ENCODE peak calls at places on chromosomes 1 and 21, in seven cellular contexts. Z is MM.1S, H is dorsolateral prefrontal cortex, E is endodermal cell, A is Peyer's patch, N is neural progenitor cell, W is A549. D is an unnamed sample.

GRCh38 chr21:45442276-45442675 is 37.3 kb downstream of the COL18A1 start:
- DNase-seq in Z (no peak), H (no peak), E (no peak), A (no peak), N (no peak), W (no peak), D (no peak)

GRCh38 chr1:87449348-87449963 is 120.8 kb downstream of the LMO4 start:
- DNase-seq in Z (peak), H (no peak), E (no peak), A (peak), N (no peak), W (no peak), D (no peak)

GRCh38 chr21:38170705-38171682 is 85.8 kb upstream of the KCNJ15 start:
- DNase-seq in Z (no peak), H (no peak), E (no peak), A (no peak), N (no peak), W (no peak), D (no peak)

GRCh38 chr1:108597041-108597440 is 37.1 kb downstream of the EEIG2 start:
- DNase-seq in Z (no peak), H (no peak), E (no peak), A (no peak), N (no peak), W (no peak), D (no peak)

GRCh38 chr1:108747898-108748297 is 1.4 kb downstream of the STXBP3 start:
- DNase-seq in Z (no peak), H (no peak), E (no peak), A (no peak), N (no peak), W (no peak), D (no peak)

GRCh38 chr1:183144752-183145151 is 41.3 kb upstream of the LAMC2 start:
- DNase-seq in Z (no peak), H (no peak), E (no peak), A (no peak), N (no peak), W (no peak), D (no peak)

GRCh38 chr1:7300893-7301292 is 470.2 kb upstream of the VAMP3 start:
- DNase-seq in Z (no peak), H (no peak), E (no peak), A (peak), N (no peak), W (peak), D (peak)

GRCh38 chr1:16607433-16607851 is 5.9 kb downstream of the NBPF1 start:
- DNase-seq in Z (no peak), H (no peak), E (peak), A (peak), N (peak), W (no peak), D (no peak)

GRCh38 chr1:99969260-99969728 is 502 bp upstream of the SLC35A3 start:
- DNase-seq in Z (no peak), H (no peak), E (no peak), A (no peak), N (no peak), W (no peak), D (peak)

GRCh38 chr1:53511933-53512806 is 53.0 kb downstream of the DMRTB1 start:
- DNase-seq in Z (no peak), H (no peak), E (no peak), A (no peak), N (no peak), W (no peak), D (no peak)

GRCh38 chr1:220391426-220391825 is 119.2 kb upstream of the RAB3GAP2 start:
- DNase-seq in Z (no peak), H (no peak), E (no peak), A (no peak), N (no peak), W (no peak), D (peak)

GRCh38 chr21:29376556-29376955 is 77.8 kb downstream of the BACH1 start:
- DNase-seq in Z (peak), H (no peak), E (peak), A (peak), N (peak), W (peak), D (no peak)

GRCh38 chr1:12099610-12100009 is 36.5 kb downstream of the TNFRSF8 start:
- DNase-seq in Z (no peak), H (no peak), E (no peak), A (no peak), N (no peak), W (no peak), D (no peak)

GRCh38 chr1:54800899-54801759 is at the start of gene TTC22:
- DNase-seq in Z (peak), H (no peak), E (peak), A (peak), N (peak), W (no peak), D (peak)
- TF ChIP-seq CTCF in Z (peak), H (no peak), E (peak), A (peak), N (peak), W (no peak), D (peak)

DNA sequence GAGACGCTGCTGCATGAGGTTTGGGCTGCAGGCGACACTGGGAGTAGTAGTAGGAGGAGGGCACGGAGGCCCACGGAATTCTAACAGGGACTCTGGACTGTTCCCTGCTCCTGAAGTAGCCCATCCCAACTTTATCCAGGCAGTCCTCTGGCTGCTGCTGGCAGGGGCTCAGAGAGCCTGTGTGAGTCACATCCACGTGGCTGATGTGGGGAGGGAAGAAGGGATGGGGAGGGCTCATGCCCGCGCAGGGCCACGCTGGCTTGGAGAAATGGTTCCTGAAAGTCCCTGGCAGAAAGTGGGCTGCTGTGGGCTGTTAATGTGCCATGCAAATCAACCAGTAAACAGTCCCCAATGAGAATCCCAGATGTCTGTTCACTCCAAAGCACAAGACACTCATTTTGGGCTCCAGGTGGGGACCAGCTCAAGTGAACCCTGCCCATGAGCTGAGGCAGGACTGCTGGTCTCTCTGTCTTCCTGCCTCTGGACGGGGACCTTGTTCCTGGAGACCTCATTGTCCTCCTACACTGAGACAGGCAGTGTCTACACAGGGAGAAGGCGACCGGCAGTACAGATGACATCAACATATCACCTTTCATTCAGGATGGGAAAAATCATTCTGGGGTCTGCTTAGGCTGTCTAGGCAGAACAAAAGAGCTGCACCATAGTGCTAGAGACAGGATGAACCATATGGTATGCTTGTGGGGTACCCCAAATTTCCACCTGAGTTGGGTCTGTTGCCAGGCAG is 57.7 kb upstream of the FMOD start:
- DNase-seq in Z (no peak), H (peak), E (no peak), A (peak), N (no peak), W (no peak), D (peak)
- H3K27ac ChIP-seq in Z (no peak), H (peak), E (no peak), A (peak), N (no peak), W (peak), D (peak)

DNA sequence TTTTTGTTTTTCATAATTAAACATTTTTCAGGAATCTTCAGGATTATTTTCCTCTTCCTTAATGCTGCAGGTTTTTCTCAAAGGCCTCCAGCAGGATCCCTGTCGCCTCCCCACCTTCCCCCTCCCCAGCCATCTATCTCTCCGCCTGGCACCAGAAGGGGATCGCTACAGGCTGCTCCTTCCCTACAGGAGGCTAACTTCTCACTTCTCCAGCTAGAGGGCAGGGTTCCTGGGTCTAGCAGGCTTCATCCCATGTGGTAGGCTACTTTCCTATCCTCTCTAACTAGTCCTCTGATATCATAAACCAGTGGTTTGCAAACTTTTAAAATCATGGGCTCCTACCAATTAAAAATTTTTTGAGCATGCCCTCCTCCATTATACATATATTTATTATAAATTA is 104.1 kb downstream of the KCNN3 start:
- DNase-seq in Z (peak), H (no peak), E (peak), A (no peak), N (peak), W (peak), D (peak)
- TF ChIP-seq CTCF in Z (peak), H (peak), E (peak), A (peak), N (peak), W (peak), D (no peak)

GRCh38 chr1:168170552-168171508 is 7.9 kb upstream of the TIPRL start:
- DNase-seq in Z (no peak), H (no peak), E (no peak), A (no peak), N (no peak), W (no peak), D (no peak)
- H3K27ac ChIP-seq in Z (no peak), H (no peak), E (no peak), A (no peak), N (no peak), W (no peak), D (no peak)

GRCh38 chr1:236753554-236753953 is 41.5 kb upstream of the MTR start:
- DNase-seq in Z (peak), H (no peak), E (peak), A (no peak), N (peak), W (peak), D (no peak)
- TF ChIP-seq CTCF in Z (no peak), H (no peak), E (peak), A (peak), N (peak), W (peak), D (no peak)

GRCh38 chr1:45864765-45865164 is 61.4 kb downstream of the MAST2 start:
- DNase-seq in Z (no peak), H (no peak), E (no peak), A (no peak), N (no peak), W (no peak), D (no peak)

GRCh38 chr1:45867697-45868346 is 64.4 kb downstream of the MAST2 start:
- DNase-seq in Z (peak), H (no peak), E (no peak), A (no peak), N (no peak), W (no peak), D (no peak)

GRCh38 chr1:45868861-45869260 is 65.4 kb downstream of the MAST2 start:
- DNase-seq in Z (no peak), H (no peak), E (no peak), A (no peak), N (no peak), W (no peak), D (no peak)

GRCh38 chr1:45876000-45876399 is 72.6 kb downstream of the MAST2 start:
- DNase-seq in Z (peak), H (no peak), E (no peak), A (no peak), N (no peak), W (no peak), D (no peak)

DNA sequence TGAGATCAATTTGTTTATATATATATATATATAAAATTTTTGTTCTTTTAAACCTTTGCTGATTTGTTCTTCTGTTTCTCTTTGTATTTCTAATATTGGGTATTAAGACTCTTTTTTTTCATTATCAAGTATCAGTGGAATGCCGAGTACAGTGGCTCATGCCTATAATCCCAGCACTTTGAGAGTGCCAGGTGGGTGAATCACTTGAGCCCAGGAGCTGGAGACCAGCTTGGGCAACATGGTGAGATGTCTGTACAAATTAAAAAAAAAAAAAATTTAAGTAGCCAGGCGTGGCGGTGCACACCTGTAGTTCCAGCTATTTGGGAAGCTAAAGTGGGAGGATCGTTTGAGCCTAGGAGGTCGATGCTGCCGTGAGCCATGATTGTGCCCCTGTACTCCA is 67.1 kb downstream of the MAST2 start:
- DNase-seq in Z (no peak), H (no peak), E (no peak), A (no peak), N (no peak), W (no peak), D (no peak)
- H3K27ac ChIP-seq in Z (no peak), H (no peak), E (no peak), A (no peak), N (no peak), W (peak), D (no peak)

GRCh38 chr1:201880928-201881571 is 7.6 kb upstream of the SHISA4 start:
- DNase-seq in Z (no peak), H (no peak), E (no peak), A (peak), N (no peak), W (no peak), D (no peak)

GRCh38 chr1:201874672-201875071 is 14.0 kb upstream of the SHISA4 start:
- DNase-seq in Z (no peak), H (no peak), E (no peak), A (no peak), N (no peak), W (no peak), D (no peak)

GRCh38 chr1:201877877-201878339 is 10.8 kb upstream of the SHISA4 start:
- DNase-seq in Z (peak), H (no peak), E (peak), A (no peak), N (peak), W (peak), D (peak)

GRCh38 chr1:201881617-201882016 is 7.1 kb upstream of the SHISA4 start:
- DNase-seq in Z (no peak), H (no peak), E (no peak), A (no peak), N (no peak), W (no peak), D (no peak)

DNA sequence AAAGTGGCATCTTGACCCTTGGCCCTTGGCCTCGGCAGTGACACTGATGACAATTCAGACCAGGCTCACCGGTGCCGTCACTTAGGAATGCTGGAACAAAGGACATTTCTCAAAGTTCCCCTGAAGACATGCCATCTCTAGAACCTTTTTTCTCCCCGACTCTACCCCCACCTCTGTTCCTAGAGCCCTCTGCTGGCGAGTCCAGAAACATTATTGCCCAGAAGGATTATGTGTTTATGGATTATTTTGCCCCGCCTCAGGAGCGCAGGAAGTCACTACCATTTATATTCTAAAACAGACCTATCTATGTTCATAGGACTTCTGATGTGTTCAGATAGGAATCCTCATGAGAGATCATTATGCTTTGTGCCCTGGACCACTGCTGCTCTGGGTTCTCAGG is 12.6 kb upstream of the SHISA4 start:
- DNase-seq in Z (no peak), H (no peak), E (no peak), A (no peak), N (no peak), W (no peak), D (no peak)
- TF ChIP-seq CTCF in Z (peak), H (peak), E (peak), A (peak), N (peak), W (peak), D (no peak)

DNA sequence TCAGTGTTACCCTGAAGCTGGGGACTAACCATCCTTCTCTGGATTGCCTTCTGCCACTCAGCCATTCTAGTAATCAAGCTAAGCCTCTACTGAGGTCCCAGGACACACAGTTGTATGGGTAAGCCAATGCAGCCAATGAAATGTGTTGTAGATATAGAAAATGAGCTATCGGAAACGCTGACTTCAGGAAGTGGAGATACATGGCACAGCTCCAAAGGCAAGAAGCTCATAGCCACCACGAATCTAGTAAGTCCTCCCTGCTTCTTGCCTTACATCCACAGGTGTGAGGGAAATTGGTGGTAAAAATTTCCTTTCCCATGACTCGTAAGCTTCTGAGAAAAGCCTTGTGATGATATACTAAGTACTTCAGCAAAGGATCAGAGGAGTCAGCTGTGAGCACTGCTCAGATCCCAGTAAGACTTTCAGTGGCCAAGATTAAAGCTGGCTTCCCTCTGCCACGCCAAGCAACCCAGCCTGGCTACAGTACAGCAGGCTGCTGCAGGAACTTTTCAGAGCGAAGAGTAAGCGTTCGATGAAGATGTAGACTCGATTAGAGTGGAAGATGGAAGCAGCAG is 117.7 kb downstream of the SIM2 start:
- DNase-seq in Z (no peak), H (no peak), E (no peak), A (no peak), N (peak), W (no peak), D (no peak)
- H3K27ac ChIP-seq in Z (no peak), H (no peak), E (no peak), A (no peak), N (peak), W (no peak), D (no peak)

D was measured in RWPE1.